ENCODE peak calls at places on chromosomes 6 and 20, in eight cellular contexts. G is SK-MEL-5; O is GDM1; E is stimulated activated naive CD8-positive, alpha-beta T cell treated with anti-CD3 and anti-CD28 coated beads, Interleukin-15, amount 100 ng/mL, for 72 hours; P is T-cell; C is A172; L is OCI-LY7; W is ascending aorta. Z is an unnamed sample.

GRCh38 chr6:137903933-137904821 is 37.1 kb downstream of the TNFAIP3 start:
- DNase-seq in G (no peak), O (no peak), E (peak), P (no peak), C (no peak), L (peak), W (no peak), Z (no peak)

GRCh38 chr6:44508646-44509045 is 121.1 kb downstream of the CDC5L start:
- DNase-seq in G (no peak), O (no peak), E (no peak), P (no peak), C (peak), L (no peak), W (no peak), Z (peak)

GRCh38 chr6:68333444-68333843 is 301.6 kb upstream of the ADGRB3 start:
- DNase-seq in G (no peak), O (no peak), E (no peak), P (no peak), C (no peak), L (no peak), W (no peak), Z (no peak)

GRCh38 chr6:79239538-79240168 is 5.2 kb upstream of the HMGN3 start:
- DNase-seq in G (no peak), O (no peak), E (no peak), P (no peak), C (no peak), L (no peak), W (no peak), Z (no peak)

GRCh38 chr6:114467931-114468330 is 125.1 kb upstream of the HS3ST5 start:
- DNase-seq in G (peak), O (no peak), E (no peak), P (no peak), C (no peak), L (no peak), W (no peak), Z (no peak)

GRCh38 chr20:48892849-48893352 is 28.6 kb upstream of the ARFGEF2 start:
- DNase-seq in G (no peak), O (no peak), E (no peak), P (no peak), C (no peak), L (no peak), W (no peak), Z (peak)

GRCh38 chr6:44537306-44538049 is 150.0 kb downstream of the CDC5L start:
- DNase-seq in G (no peak), O (no peak), E (no peak), P (no peak), C (no peak), L (no peak), W (no peak), Z (no peak)

GRCh38 chr6:22362361-22362760 is 65.5 kb upstream of the PRL start:
- DNase-seq in G (no peak), O (no peak), E (no peak), P (no peak), C (no peak), L (no peak), W (no peak), Z (no peak)

GRCh38 chr6:111258615-111259088 is 171.3 kb downstream of the SLC16A10 start:
- DNase-seq in G (no peak), O (no peak), E (no peak), P (no peak), C (no peak), L (no peak), W (no peak), Z (no peak)

GRCh38 chr6:7991992-7992815 is 72.0 kb downstream of the BLOC1S5 start:
- DNase-seq in G (peak), O (no peak), E (no peak), P (no peak), C (peak), L (peak), W (no peak), Z (peak)

GRCh38 chr6:35213161-35213823 is 464 bp upstream of the SCUBE3 start:
- DNase-seq in G (no peak), O (no peak), E (no peak), P (no peak), C (no peak), L (no peak), W (no peak), Z (no peak)

GRCh38 chr6:842141-842540 is 149.2 kb upstream of the EXOC2 start:
- DNase-seq in G (peak), O (no peak), E (no peak), P (no peak), C (no peak), L (no peak), W (no peak), Z (no peak)

GRCh38 chr6:47241742-47242482 is 67.8 kb downstream of the TNFRSF21 start:
- DNase-seq in G (no peak), O (no peak), E (no peak), P (no peak), C (peak), L (no peak), W (no peak), Z (no peak)

GRCh38 chr6:83417880-83418663 is 12.8 kb downstream of the ME1 start:
- DNase-seq in G (peak), O (no peak), E (no peak), P (no peak), C (peak), L (peak), W (no peak), Z (peak)

GRCh38 chr6:150876598-150876997 is 11.1 kb downstream of the MTHFD1L start:
- DNase-seq in G (no peak), O (no peak), E (no peak), P (no peak), C (no peak), L (no peak), W (no peak), Z (peak)

GRCh38 chr6:87789198-87789899 is 87.3 kb upstream of the AKIRIN2 start:
- DNase-seq in G (peak), O (no peak), E (no peak), P (no peak), C (peak), L (no peak), W (no peak), Z (peak)

GRCh38 chr6:129140571-129140970 is 257.6 kb downstream of the LAMA2 start:
- DNase-seq in G (no peak), O (no peak), E (no peak), P (no peak), C (no peak), L (no peak), W (no peak), Z (no peak)

GRCh38 chr20:32518593-32519366 is 66.4 kb downstream of the NOL4L start:
- DNase-seq in G (no peak), O (no peak), E (no peak), P (no peak), C (no peak), L (no peak), W (no peak), Z (no peak)

GRCh38 chr6:45148711-45149341 is 179.3 kb upstream of the RUNX2 start:
- DNase-seq in G (no peak), O (no peak), E (no peak), P (no peak), C (no peak), L (no peak), W (no peak), Z (peak)

GRCh38 chr6:20437639-20438038 is 36.0 kb downstream of the E2F3 start:
- DNase-seq in G (no peak), O (no peak), E (no peak), P (no peak), C (no peak), L (no peak), W (no peak), Z (no peak)

Z was measured in skeletal muscle cell.